ENCODE peak calls at places on chromosomes 12 and 14, in four cellular contexts. P, N, J and D are unnamed samples. For H3K9me3, the result is how much of the 10 kb centered on the place peaks cover.

GRCh38 chr12:114855678-114856077 is 171.7 kb upstream of the TBX3 start:
- DNase-seq in P (no peak), J (no peak), N (no peak), D (no peak)

GRCh38 chr12:28248555-28249127 is 58.4 kb downstream of the CCDC91 start:
- DNase-seq in N (no peak), J (no peak), P (no peak), D (no peak)

GRCh38 chr12:87304406-87304805 is 724.8 kb downstream of the C12orf50 start:
- DNase-seq in P (no peak), J (no peak), N (no peak), D (no peak)

GRCh38 chr14:102655154-102655553 is 62.7 kb downstream of the RCOR1 start:
- DNase-seq in N (peak), P (no peak), J (no peak), D (no peak)

GRCh38 chr12:96218989-96219678 is 25.0 kb downstream of the ELK3 start:
- DNase-seq in P (no peak), J (no peak), N (no peak), D (no peak)

GRCh38 chr12:119744900-119745606 is 77.1 kb downstream of the PRKAB1 start:
- DNase-seq in N (no peak), P (no peak), J (no peak), D (no peak)

GRCh38 chr12:2617365-2617764 is 177.4 kb upstream of the FKBP4 start:
- DNase-seq in J (no peak), P (no peak), N (no peak), D (no peak)

GRCh38 chr14:39857656-39858055 is 425.4 kb upstream of the FBXO33 start:
- DNase-seq in N (no peak), J (no peak), P (no peak), D (no peak)

GRCh38 chr12:14716848-14717444 is 20.5 kb upstream of the GUCY2C start:
- DNase-seq in N (peak), J (peak), P (no peak), D (no peak)

GRCh38 chr12:1815814-1816729 is 4.3 kb upstream of the LRTM2 start:
- DNase-seq in P (no peak), J (no peak), N (peak), D (no peak)

GRCh38 chr12:113268621-113269020 is 47.4 kb downstream of the TPCN1 start:
- DNase-seq in J (no peak), N (no peak), P (peak), D (no peak)

GRCh38 chr12:22100952-22101748 is 55.1 kb downstream of the CMAS start:
- DNase-seq in P (no peak), J (peak), N (peak), D (peak)

GRCh38 chr12:41151789-41152188 is 36.3 kb upstream of the PDZRN4 start:
- DNase-seq in J (no peak), N (no peak), P (no peak), D (no peak)

GRCh38 chr12:9667403-9667802 is 2.1 kb upstream of the CLEC2D start:
- DNase-seq in J (no peak), N (no peak), P (no peak), D (no peak)

GRCh38 chr12:49334681-49335080 is 2.3 kb downstream of the C1QL4 start:
- DNase-seq in N (no peak), P (peak), J (no peak), D (no peak)

GRCh38 chr12:49334226-49334625 is 2.8 kb downstream of the C1QL4 start:
- DNase-seq in N (no peak), P (peak), J (no peak), D (no peak)

GRCh38 chr12:49336645-49337584 is at the start of gene C1QL4:
- DNase-seq in P (peak), J (peak), N (peak), D (no peak)

GRCh38 chr12:49335118-49335954 is 1.7 kb downstream of the C1QL4 start:
- DNase-seq in N (no peak), P (peak), J (no peak), D (no peak)

DNA sequence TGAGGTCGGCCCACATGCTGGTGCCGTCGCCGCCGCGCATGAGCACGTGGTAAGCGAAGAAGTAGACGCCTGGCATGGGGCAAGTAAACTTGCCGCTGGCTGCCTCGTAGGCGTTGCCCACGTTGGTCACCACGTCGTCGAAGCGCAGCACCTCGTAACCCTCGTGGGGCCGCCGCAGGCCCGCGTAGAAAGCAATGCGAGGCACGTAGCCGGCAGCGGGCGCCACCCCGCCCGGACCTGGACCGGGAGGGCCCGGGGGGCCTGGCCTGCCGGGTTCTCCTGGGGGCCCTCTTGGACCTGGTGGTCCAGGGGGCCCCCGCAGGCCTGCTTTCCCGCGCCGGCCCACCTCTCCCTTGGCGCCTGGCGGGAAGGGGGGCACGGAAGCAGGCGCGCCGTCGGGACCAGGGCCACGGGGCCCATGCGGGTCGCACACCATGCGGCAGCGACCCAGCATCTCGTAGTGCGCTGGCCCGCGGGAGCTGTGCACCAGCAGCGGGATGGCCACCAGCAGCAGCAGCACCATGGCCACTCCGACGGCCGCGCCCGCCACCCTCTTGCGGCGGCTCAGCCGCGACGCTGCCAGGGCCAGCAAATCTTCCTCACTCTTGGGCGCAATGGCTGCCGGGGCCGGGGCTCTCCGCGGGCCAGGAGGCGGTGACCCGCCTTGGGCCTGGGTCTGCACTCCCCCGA is 888 bp downstream of the C1QL4 start:
- DNase-seq in N (no peak), P (peak), J (no peak), D (no peak)
- H3K4me3 ChIP-seq in N (no peak), P (no peak), J (peak), D (no peak)

GRCh38 chr14:57051633-57052032 is 217.1 kb downstream of the EXOC5 start:
- DNase-seq in N (no peak), P (no peak), J (no peak), D (no peak)
- TF ChIP-seq CTCF in N (no peak), P (no peak), J (no peak), D (no peak)

GRCh38 chr14:104521816-104522745 is 57.5 kb upstream of the C14orf180 start:
- DNase-seq in J (no peak), P (no peak), N (no peak), D (no peak)

GRCh38 chr14:104524726-104525125 is 54.8 kb upstream of the C14orf180 start:
- DNase-seq in P (peak), J (no peak), N (no peak), D (no peak)

GRCh38 chr14:104520620-104521410 is 58.7 kb upstream of the C14orf180 start:
- DNase-seq in P (no peak), N (no peak), J (no peak), D (no peak)

GRCh38 chr14:104523546-104523935 is 56.0 kb upstream of the C14orf180 start:
- DNase-seq in N (no peak), J (no peak), P (no peak), D (no peak)

DNA sequence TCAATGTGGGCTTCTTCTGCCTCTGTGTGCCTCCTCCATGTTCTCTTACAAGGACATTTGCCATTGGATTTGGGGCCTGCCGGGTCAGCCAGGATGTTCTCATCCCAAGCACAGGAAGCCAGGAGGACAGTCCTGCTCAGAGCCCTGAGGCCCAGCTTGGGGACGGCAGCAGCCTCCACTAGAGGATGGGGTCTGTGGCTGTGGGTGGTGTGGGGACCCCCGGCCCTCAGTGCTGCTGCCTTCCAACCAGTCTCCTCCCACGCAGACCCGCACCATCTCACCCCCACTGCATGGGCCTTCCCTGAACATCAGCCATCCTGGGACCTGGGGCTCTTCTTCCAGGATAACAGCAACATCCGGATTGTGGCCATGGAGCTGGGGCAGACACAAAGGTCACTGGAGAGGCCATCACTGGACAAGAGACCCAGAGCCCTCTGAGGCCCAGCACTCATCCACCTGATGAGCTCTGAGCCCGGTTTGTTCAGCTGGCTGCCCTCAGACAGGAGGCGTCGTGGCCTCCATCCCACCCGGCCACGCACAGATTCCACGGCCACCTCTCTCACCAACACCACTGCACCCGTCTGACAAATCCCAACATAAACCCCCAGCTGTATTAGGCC is 56.5 kb upstream of the C14orf180 start:
- DNase-seq in J (no peak), N (no peak), P (no peak), D (no peak)
- H3K9me3 ChIP-seq in J (under half), N (under half), P (under half), D (half or more)

GRCh38 chr14:92037989-92038388 is 1.9 kb downstream of the TRIP11 start:
- DNase-seq in P (no peak), J (no peak), N (no peak), D (no peak)
- H3K4me3 ChIP-seq in P (peak), J (no peak), N (peak), D (peak)

GRCh38 chr14:61186793-61187641 is 94.1 kb downstream of the TMEM30B start:
- DNase-seq in N (no peak), P (no peak), J (no peak), D (no peak)

GRCh38 chr14:61190341-61190740 is 90.8 kb downstream of the TMEM30B start:
- DNase-seq in N (no peak), J (no peak), P (no peak), D (no peak)

GRCh38 chr14:61187642-61187905 is 93.6 kb downstream of the TMEM30B start:
- DNase-seq in P (no peak), N (no peak), J (no peak), D (no peak)

GRCh38 chr14:61188196-61188595 is 92.9 kb downstream of the TMEM30B start:
- DNase-seq in J (no peak), N (peak), P (peak), D (no peak)

DNA sequence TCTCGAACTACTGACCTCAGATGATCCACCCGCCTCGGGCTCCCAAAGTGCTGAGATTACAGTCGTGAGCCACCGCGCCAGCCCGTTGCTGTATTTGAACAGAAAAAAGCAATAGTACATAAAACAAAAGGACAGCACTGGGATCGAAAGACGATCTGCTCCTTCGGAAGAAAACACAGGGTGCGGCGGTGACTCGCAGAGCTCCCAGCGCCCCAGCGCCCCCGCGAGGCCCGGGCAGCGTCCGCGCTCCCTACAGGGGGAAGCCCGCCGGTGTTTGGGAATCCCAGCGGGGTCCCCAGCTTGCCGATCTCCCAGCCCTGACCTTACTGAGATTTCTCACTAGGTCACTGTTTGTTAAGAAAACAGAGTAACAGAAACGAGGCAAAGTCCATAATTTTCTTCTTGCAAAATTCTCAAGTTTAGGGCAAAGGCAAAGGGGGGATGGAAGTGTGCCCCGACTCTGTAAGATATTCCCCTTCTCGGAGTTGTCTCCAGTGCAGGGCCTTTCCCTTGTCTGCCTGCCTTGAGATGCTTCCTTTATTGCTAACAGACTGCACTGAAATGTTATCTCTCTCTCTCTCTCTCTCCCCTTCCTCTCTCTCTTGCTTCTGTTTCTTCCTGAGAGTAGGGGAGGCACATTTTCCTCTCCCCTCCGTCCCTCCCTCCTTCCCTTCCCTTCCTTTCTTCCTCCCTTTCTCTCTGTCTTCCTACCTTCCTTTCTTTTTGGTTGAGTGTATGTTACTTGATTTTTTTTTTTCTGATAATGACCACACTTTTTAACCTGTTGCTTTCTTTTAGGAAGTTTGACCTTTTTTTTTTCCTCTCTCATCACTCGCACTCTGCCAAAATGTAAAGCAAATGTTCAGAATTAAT is 92.0 kb downstream of the TMEM30B start:
- DNase-seq in J (no peak), P (peak), N (peak), D (no peak)
- TF ChIP-seq CTCF in J (no peak), P (no peak), N (peak), D (peak)

DNA sequence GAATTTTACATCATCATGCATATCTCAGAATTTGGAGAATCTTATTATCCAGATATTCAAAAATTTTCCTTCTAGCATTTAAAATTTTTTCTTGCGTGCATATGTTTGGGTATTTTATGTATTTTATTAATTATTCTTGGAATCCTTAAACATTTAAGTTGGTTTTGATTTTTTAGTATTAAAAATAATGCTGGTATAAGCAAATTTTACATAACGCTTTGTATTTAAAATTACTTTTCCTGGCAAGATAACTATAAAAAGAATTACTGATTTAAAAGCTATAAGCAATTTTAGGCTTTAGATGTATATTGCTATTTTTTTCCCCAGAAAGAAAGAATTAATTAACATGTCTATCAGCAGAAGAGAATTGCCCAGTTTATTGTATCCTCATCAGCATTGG is 224.6 kb upstream of the STXBP6 start:
- DNase-seq in J (no peak), N (no peak), P (no peak), D (no peak)
- H3K9me3 ChIP-seq in J (under half), N (under half), P (under half), D (under half)